ENCODE peak calls at places on chromosomes 5 and 9, in five cellular contexts. One of them, this sample, is unnamed.
A peak's percentile ranks its signal among the peaks of the same experiment; 100 is the strongest.

GRCh38 chr5:146564036-146564762 is 48.2 kb upstream of the GPR151 start:
- DNase-seq in heart right ventricle: no peak
- DNase-seq in OCI-LY7: no peak
- DNase-seq in MM.1S: no peak
- DNase-seq in effector memory CD4-positive, alpha-beta T cell: no peak
- DNase-seq in this sample: peak; percentile 46

GRCh38 chr5:165573445-165573844 is 2068.0 kb downstream of the MAT2B start:
- DNase-seq in effector memory CD4-positive, alpha-beta T cell: no peak
- DNase-seq in heart right ventricle: no peak
- DNase-seq in MM.1S: no peak
- DNase-seq in OCI-LY7: no peak
- DNase-seq in this sample: no peak

GRCh38 chr5:167644619-167645018 is 646.8 kb upstream of the WWC1 start:
- DNase-seq in effector memory CD4-positive, alpha-beta T cell: no peak
- DNase-seq in heart right ventricle: no peak
- DNase-seq in OCI-LY7: no peak
- DNase-seq in MM.1S: no peak
- DNase-seq in this sample: no peak

GRCh38 chr5:113218906-113219517 is 215.8 kb downstream of the TSSK1B start:
- DNase-seq in heart right ventricle: peak; percentile 42
- DNase-seq in MM.1S: no peak
- DNase-seq in effector memory CD4-positive, alpha-beta T cell: no peak
- DNase-seq in OCI-LY7: no peak
- DNase-seq in this sample: no peak

GRCh38 chr9:89853161-89853560 is 248.3 kb downstream of the GADD45G start:
- DNase-seq in effector memory CD4-positive, alpha-beta T cell: no peak
- DNase-seq in heart right ventricle: no peak
- DNase-seq in OCI-LY7: no peak
- DNase-seq in MM.1S: no peak
- DNase-seq in this sample: no peak

GRCh38 chr5:127899214-127899610 is 184.4 kb upstream of the SLC12A2 start:
- DNase-seq in effector memory CD4-positive, alpha-beta T cell: no peak
- DNase-seq in MM.1S: no peak
- DNase-seq in heart right ventricle: no peak
- DNase-seq in OCI-LY7: no peak
- DNase-seq in this sample: no peak

GRCh38 chr9:89814340-89815040 is 209.7 kb downstream of the GADD45G start:
- DNase-seq in effector memory CD4-positive, alpha-beta T cell: no peak
- DNase-seq in OCI-LY7: peak; percentile 5
- DNase-seq in MM.1S: no peak
- DNase-seq in heart right ventricle: no peak
- DNase-seq in this sample: no peak

GRCh38 chr9:91896513-91897121 is 53.4 kb downstream of the ROR2 start:
- DNase-seq in effector memory CD4-positive, alpha-beta T cell: no peak
- DNase-seq in OCI-LY7: no peak
- DNase-seq in heart right ventricle: peak; percentile 12
- DNase-seq in MM.1S: no peak
- DNase-seq in this sample: peak; percentile 44

GRCh38 chr5:168347368-168347767 is 55.9 kb downstream of the WWC1 start:
- DNase-seq in heart right ventricle: no peak
- DNase-seq in effector memory CD4-positive, alpha-beta T cell: no peak
- DNase-seq in OCI-LY7: no peak
- DNase-seq in MM.1S: peak; percentile 27
- DNase-seq in this sample: no peak

GRCh38 chr9:22722492-22722891 is 275.9 kb downstream of the DMRTA1 start:
- DNase-seq in heart right ventricle: no peak
- DNase-seq in OCI-LY7: no peak
- DNase-seq in MM.1S: no peak
- DNase-seq in effector memory CD4-positive, alpha-beta T cell: no peak
- DNase-seq in this sample: no peak

GRCh38 chr5:173236531-173237501 is 1.8 kb upstream of the NKX2-5 start:
- DNase-seq in effector memory CD4-positive, alpha-beta T cell: no peak
- DNase-seq in heart right ventricle: no peak
- DNase-seq in MM.1S: no peak
- DNase-seq in OCI-LY7: no peak
- DNase-seq in this sample: no peak

GRCh38 chr5:173237821-173238220 is 2.8 kb upstream of the NKX2-5 start:
- DNase-seq in MM.1S: no peak
- DNase-seq in heart right ventricle: no peak
- DNase-seq in OCI-LY7: no peak
- DNase-seq in effector memory CD4-positive, alpha-beta T cell: no peak
- DNase-seq in this sample: no peak

GRCh38 chr5:173234129-173234793 is 745 bp downstream of the NKX2-5 start:
- DNase-seq in OCI-LY7: no peak
- DNase-seq in effector memory CD4-positive, alpha-beta T cell: no peak
- DNase-seq in MM.1S: no peak
- DNase-seq in heart right ventricle: no peak
- DNase-seq in this sample: no peak

GRCh38 chr5:173233347-173234128 is 1.5 kb downstream of the NKX2-5 start:
- DNase-seq in effector memory CD4-positive, alpha-beta T cell: no peak
- DNase-seq in heart right ventricle: no peak
- DNase-seq in MM.1S: no peak
- DNase-seq in OCI-LY7: no peak
- DNase-seq in this sample: no peak

DNA sequence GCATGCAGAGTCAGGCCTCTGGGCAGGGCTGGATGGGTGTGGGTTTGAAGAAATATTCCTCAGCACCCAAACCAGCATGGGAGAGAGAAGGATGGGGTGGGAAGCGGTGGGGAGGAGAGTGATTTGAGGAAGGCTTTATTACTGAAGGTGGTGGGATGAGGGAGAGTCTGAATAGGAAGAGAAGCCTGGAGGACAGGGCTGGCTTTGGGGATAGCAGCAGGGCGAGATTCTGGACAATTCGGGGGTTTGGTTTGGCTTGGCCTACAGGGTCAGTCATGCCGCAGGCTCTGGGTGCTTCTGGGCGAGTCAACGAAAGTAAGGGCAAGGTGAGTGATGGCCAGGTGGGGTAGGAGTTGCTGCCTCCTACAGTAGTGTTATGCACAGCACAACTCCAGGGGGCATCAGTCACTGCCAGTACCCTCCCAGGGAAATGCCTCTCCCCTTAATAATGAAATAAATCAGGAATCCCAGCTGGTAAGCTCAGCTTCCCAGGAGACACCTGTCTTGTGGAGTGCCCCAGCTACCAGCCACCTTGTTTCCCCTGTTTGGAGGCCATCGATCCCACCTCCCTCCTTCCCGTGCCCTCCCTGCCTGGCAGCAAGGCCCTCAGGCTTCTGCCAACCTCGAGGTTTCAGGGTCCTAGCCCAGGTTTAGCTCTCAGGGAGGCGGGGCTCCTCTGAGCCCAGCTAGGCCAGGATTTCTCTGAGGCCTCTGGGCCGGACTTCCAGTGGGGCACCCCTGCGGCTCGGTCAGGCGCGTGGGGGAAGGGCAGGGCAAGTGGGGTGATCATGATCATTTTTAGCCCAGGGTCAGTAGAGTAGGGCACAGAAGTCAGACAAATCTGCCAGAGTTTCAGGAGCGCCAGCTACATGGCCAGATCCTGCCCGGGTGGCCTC is 741 bp upstream of the NKX2-5 start:
- DNase-seq in effector memory CD4-positive, alpha-beta T cell: no peak
- DNase-seq in OCI-LY7: no peak
- DNase-seq in heart right ventricle: no peak
- DNase-seq in MM.1S: no peak
- DNase-seq in this sample: no peak
- H3K4me3 ChIP-seq in effector memory CD4-positive, alpha-beta T cell: no peak overlapping the region
- H3K4me3 ChIP-seq in OCI-LY7: no peak overlapping the region
- H3K4me3 ChIP-seq in heart right ventricle: no peak overlapping the region
- H3K4me3 ChIP-seq in MM.1S: no peak overlapping the region
- H3K4me3 ChIP-seq in this sample: no peak overlapping the region

GRCh38 chr5:172901012-172901780 is 58.0 kb upstream of the RPL26L1 start:
- DNase-seq in effector memory CD4-positive, alpha-beta T cell: no peak
- DNase-seq in MM.1S: no peak
- DNase-seq in OCI-LY7: no peak
- DNase-seq in heart right ventricle: peak; percentile 82
- DNase-seq in this sample: peak; percentile 59
- H3K36me3 ChIP-seq in effector memory CD4-positive, alpha-beta T cell: peaks cover 18% of the 10 kb centered on the region
- H3K36me3 ChIP-seq in MM.1S: peaks cover 3% of the 10 kb centered on the region
- H3K36me3 ChIP-seq in OCI-LY7: peaks cover 51% of the 10 kb centered on the region
- H3K36me3 ChIP-seq in heart right ventricle: no peaks in the 10 kb centered on the region
- H3K36me3 ChIP-seq in this sample: no peaks in the 10 kb centered on the region

GRCh38 chr5:141637266-141637692 is 482 bp downstream of the RELL2 start:
- DNase-seq in OCI-LY7: peak; percentile 64
- DNase-seq in effector memory CD4-positive, alpha-beta T cell: peak; percentile 38
- DNase-seq in heart right ventricle: no peak
- DNase-seq in MM.1S: peak; percentile 30
- DNase-seq in this sample: no peak
- H3K4me3 ChIP-seq in OCI-LY7: peak overlapping the region; percentile 98
- H3K4me3 ChIP-seq in effector memory CD4-positive, alpha-beta T cell: peak overlapping the region; percentile 98
- H3K4me3 ChIP-seq in heart right ventricle: peak overlapping the region; percentile 90
- H3K4me3 ChIP-seq in MM.1S: peak overlapping the region; percentile 81
- H3K4me3 ChIP-seq in this sample: peak overlapping the region; percentile 92

DNA sequence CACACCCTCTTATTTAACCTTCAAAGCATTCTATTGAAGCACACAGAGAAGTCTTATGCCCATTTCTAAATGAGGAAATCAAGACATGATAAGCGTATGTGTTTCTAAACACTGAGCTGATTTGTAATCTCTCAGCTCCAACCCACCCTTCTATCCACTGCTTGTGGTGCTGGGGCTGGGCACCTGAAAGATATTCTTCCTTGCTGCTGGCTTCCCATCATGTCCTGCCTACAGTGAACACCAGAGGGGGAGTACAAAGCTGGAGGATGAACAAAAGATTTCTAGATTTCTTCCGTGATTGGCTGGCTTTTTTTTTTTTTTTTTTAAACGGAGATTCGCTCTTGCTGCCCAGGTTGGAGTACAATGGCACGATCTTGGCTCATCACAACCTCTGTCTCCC is 14.4 kb downstream of the ACTL7A start:
- DNase-seq in OCI-LY7: no peak
- DNase-seq in effector memory CD4-positive, alpha-beta T cell: no peak
- DNase-seq in heart right ventricle: no peak
- DNase-seq in MM.1S: no peak
- DNase-seq in this sample: no peak
- H3K36me3 ChIP-seq in OCI-LY7: peaks cover 93% of the 10 kb centered on the region
- H3K36me3 ChIP-seq in effector memory CD4-positive, alpha-beta T cell: peaks cover 66% of the 10 kb centered on the region
- H3K36me3 ChIP-seq in heart right ventricle: peaks cover 82% of the 10 kb centered on the region
- H3K36me3 ChIP-seq in MM.1S: no peaks in the 10 kb centered on the region
- H3K36me3 ChIP-seq in this sample: peaks cover 14% of the 10 kb centered on the region

DNA sequence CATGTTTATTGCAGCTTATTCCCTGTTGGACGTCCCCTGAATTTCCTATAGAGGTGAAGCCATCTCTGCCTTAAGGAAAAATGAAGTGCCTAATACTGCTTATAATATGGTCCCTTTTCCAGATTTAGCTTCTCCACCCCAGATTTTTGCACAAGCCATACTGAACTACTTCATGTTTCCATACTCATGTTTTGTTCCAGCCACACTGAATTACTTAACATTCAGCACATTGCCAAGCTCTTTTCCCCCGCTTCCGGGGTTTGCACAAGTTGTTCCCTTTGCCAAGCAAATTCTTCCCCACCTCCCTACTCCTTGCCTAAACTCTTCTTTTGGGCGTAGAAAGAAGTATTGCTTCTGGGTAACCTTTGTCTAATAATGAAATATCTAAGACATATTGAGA is 1.7 kb upstream of the CNTRL start:
- DNase-seq in heart right ventricle: peak; percentile 48
- DNase-seq in effector memory CD4-positive, alpha-beta T cell: no peak
- DNase-seq in OCI-LY7: peak; percentile 56
- DNase-seq in MM.1S: no peak
- DNase-seq in this sample: no peak
- H3K4me3 ChIP-seq in heart right ventricle: no peak overlapping the region
- H3K4me3 ChIP-seq in effector memory CD4-positive, alpha-beta T cell: no peak overlapping the region
- H3K4me3 ChIP-seq in OCI-LY7: peak overlapping the region; percentile 85
- H3K4me3 ChIP-seq in MM.1S: no peak overlapping the region
- H3K4me3 ChIP-seq in this sample: no peak overlapping the region

DNA sequence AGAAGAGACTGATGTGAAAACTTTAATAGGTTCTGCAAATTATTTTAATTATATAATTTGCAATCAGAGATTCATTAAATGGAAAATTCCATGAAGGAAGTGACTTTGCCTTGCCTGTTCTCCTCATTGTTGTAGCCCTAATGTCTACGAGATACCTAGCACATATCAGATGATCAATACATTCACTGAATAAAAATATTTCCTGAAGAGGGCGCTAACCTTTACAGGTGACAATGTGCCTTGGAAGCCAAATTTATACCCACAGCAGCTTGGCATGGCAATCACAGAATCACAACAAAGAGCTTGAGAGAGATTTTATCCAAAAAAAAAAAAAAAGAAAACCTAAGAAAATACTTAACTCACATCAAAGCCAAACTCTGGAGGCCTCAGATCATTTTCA is 17.4 kb downstream of the HAUS6 start:
- DNase-seq in heart right ventricle: no peak
- DNase-seq in effector memory CD4-positive, alpha-beta T cell: no peak
- DNase-seq in OCI-LY7: peak; percentile 27
- DNase-seq in MM.1S: no peak
- DNase-seq in this sample: no peak
- H3K36me3 ChIP-seq in heart right ventricle: peaks cover 14% of the 10 kb centered on the region
- H3K36me3 ChIP-seq in effector memory CD4-positive, alpha-beta T cell: peaks cover 46% of the 10 kb centered on the region
- H3K36me3 ChIP-seq in OCI-LY7: peaks cover 97% of the 10 kb centered on the region
- H3K36me3 ChIP-seq in MM.1S: no peaks in the 10 kb centered on the region
- H3K36me3 ChIP-seq in this sample: peaks cover 2% of the 10 kb centered on the region

GRCh38 chr5:95809414-95809960 is 13.0 kb downstream of the GLRX start:
- DNase-seq in effector memory CD4-positive, alpha-beta T cell: no peak
- DNase-seq in OCI-LY7: no peak
- DNase-seq in MM.1S: no peak
- DNase-seq in heart right ventricle: no peak
- DNase-seq in this sample: no peak
- H3K4me3 ChIP-seq in effector memory CD4-positive, alpha-beta T cell: no peak overlapping the region
- H3K4me3 ChIP-seq in OCI-LY7: peak overlapping the region; percentile 53
- H3K4me3 ChIP-seq in MM.1S: peak overlapping the region; percentile 34
- H3K4me3 ChIP-seq in heart right ventricle: no peak overlapping the region
- H3K4me3 ChIP-seq in this sample: no peak overlapping the region

GRCh38 chr9:113542016-113542415 is 78.5 kb downstream of the RGS3 start:
- DNase-seq in heart right ventricle: no peak
- DNase-seq in MM.1S: no peak
- DNase-seq in OCI-LY7: no peak
- DNase-seq in effector memory CD4-positive, alpha-beta T cell: no peak
- DNase-seq in this sample: no peak
- H3K36me3 ChIP-seq in heart right ventricle: peaks cover 17% of the 10 kb centered on the region
- H3K36me3 ChIP-seq in MM.1S: no peaks in the 10 kb centered on the region
- H3K36me3 ChIP-seq in OCI-LY7: peaks cover 15% of the 10 kb centered on the region
- H3K36me3 ChIP-seq in effector memory CD4-positive, alpha-beta T cell: peaks cover 47% of the 10 kb centered on the region
- H3K36me3 ChIP-seq in this sample: no peaks in the 10 kb centered on the region

GRCh38 chr9:77018058-77019009 is 1.1 kb upstream of the FOXB2 start:
- DNase-seq in MM.1S: no peak
- DNase-seq in OCI-LY7: no peak
- DNase-seq in heart right ventricle: no peak
- DNase-seq in effector memory CD4-positive, alpha-beta T cell: no peak
- DNase-seq in this sample: no peak

GRCh38 chr9:77016526-77017504 is 2.6 kb upstream of the FOXB2 start:
- DNase-seq in heart right ventricle: no peak
- DNase-seq in OCI-LY7: no peak
- DNase-seq in effector memory CD4-positive, alpha-beta T cell: no peak
- DNase-seq in MM.1S: no peak
- DNase-seq in this sample: no peak

GRCh38 chr9:77016111-77016525 is 3.3 kb upstream of the FOXB2 start:
- DNase-seq in heart right ventricle: no peak
- DNase-seq in effector memory CD4-positive, alpha-beta T cell: no peak
- DNase-seq in MM.1S: no peak
- DNase-seq in OCI-LY7: no peak
- DNase-seq in this sample: no peak

GRCh38 chr9:77019010-77019809 is at the start of gene FOXB2:
- DNase-seq in heart right ventricle: no peak
- DNase-seq in effector memory CD4-positive, alpha-beta T cell: no peak
- DNase-seq in OCI-LY7: no peak
- DNase-seq in MM.1S: no peak
- DNase-seq in this sample: no peak

GRCh38 chr9:77017505-77017894 is 2.0 kb upstream of the FOXB2 start:
- DNase-seq in effector memory CD4-positive, alpha-beta T cell: no peak
- DNase-seq in OCI-LY7: no peak
- DNase-seq in MM.1S: no peak
- DNase-seq in heart right ventricle: no peak
- DNase-seq in this sample: no peak
- H3K4me3 ChIP-seq in effector memory CD4-positive, alpha-beta T cell: no peak overlapping the region
- H3K4me3 ChIP-seq in OCI-LY7: no peak overlapping the region
- H3K4me3 ChIP-seq in MM.1S: no peak overlapping the region
- H3K4me3 ChIP-seq in heart right ventricle: no peak overlapping the region
- H3K4me3 ChIP-seq in this sample: no peak overlapping the region

GRCh38 chr9:97319380-97319779 is 11.9 kb downstream of the CCDC180 start:
- DNase-seq in heart right ventricle: no peak
- DNase-seq in OCI-LY7: no peak
- DNase-seq in MM.1S: no peak
- DNase-seq in effector memory CD4-positive, alpha-beta T cell: no peak
- DNase-seq in this sample: no peak
- H3K36me3 ChIP-seq in heart right ventricle: peaks cover 7% of the 10 kb centered on the region
- H3K36me3 ChIP-seq in OCI-LY7: no peaks in the 10 kb centered on the region
- H3K36me3 ChIP-seq in MM.1S: no peaks in the 10 kb centered on the region
- H3K36me3 ChIP-seq in effector memory CD4-positive, alpha-beta T cell: peaks cover 19% of the 10 kb centered on the region
- H3K36me3 ChIP-seq in this sample: no peaks in the 10 kb centered on the region

This sample was measured in BJ.